ENCODE peak calls at places on chromosome 6, in four cellular contexts. One of them, this sample, is unnamed.

GRCh38 chr6:527989-528673 is 128.8 kb downstream of the HUS1B start:
- DNase-seq in H1: no peak
- DNase-seq in IMR-90: no peak
- DNase-seq in H9: no peak
- DNase-seq in this sample: no peak

GRCh38 chr6:52904562-52905279 is 4.8 kb downstream of the GSTA3 start:
- DNase-seq in H1: no peak
- DNase-seq in IMR-90: no peak
- DNase-seq in H9: peak; percentile 66
- DNase-seq in this sample: peak; percentile 86

GRCh38 chr6:136446579-136447182 is 103.5 kb downstream of the MAP7 start:
- DNase-seq in H1: no peak
- DNase-seq in IMR-90: peak; percentile 80
- DNase-seq in H9: no peak
- DNase-seq in this sample: no peak

GRCh38 chr6:6661684-6662083 is 73.2 kb downstream of the LY86 start:
- DNase-seq in H1: no peak
- DNase-seq in IMR-90: peak; percentile 8
- DNase-seq in H9: no peak
- DNase-seq in this sample: no peak

GRCh38 chr6:14721103-14721758 is 524.6 kb upstream of the JARID2 start:
- DNase-seq in H1: no peak
- DNase-seq in IMR-90: peak; percentile 49
- DNase-seq in H9: no peak
- DNase-seq in this sample: no peak

GRCh38 chr6:5172057-5172683 is 87.0 kb downstream of the PPP1R3G start:
- DNase-seq in H1: no peak
- DNase-seq in IMR-90: no peak
- DNase-seq in H9: no peak
- DNase-seq in this sample: no peak

GRCh38 chr6:142339969-142340368 is 38.2 kb downstream of the ADGRG6 start:
- DNase-seq in H1: no peak
- DNase-seq in IMR-90: no peak
- DNase-seq in H9: no peak
- DNase-seq in this sample: no peak

GRCh38 chr6:92110390-92110789 is 1309.0 kb downstream of the EPHA7 start:
- DNase-seq in H1: no peak
- DNase-seq in IMR-90: no peak
- DNase-seq in H9: no peak
- DNase-seq in this sample: no peak

GRCh38 chr6:100353276-100354015 is 111.3 kb downstream of the SIM1 start:
- DNase-seq in H1: no peak
- DNase-seq in IMR-90: peak; percentile 70
- DNase-seq in H9: no peak
- DNase-seq in this sample: no peak

GRCh38 chr6:38909020-38909730 is 139.4 kb upstream of the GLP1R start:
- DNase-seq in H1: no peak
- DNase-seq in IMR-90: no peak
- DNase-seq in H9: no peak
- DNase-seq in this sample: no peak
- H3K56ac ChIP-seq in H1: no peak overlapping the region
- H3K56ac ChIP-seq in IMR-90: no peak overlapping the region
- H3K56ac ChIP-seq in H9: no peak overlapping the region
- H3K56ac ChIP-seq in this sample: no peak overlapping the region

GRCh38 chr6:163226181-163226835 is 188.2 kb upstream of the QKI start:
- DNase-seq in H1: no peak
- DNase-seq in IMR-90: no peak
- DNase-seq in H9: no peak
- DNase-seq in this sample: peak; percentile 2
- H2AK5ac ChIP-seq in H1: no peak overlapping the region
- H2AK5ac ChIP-seq in IMR-90: no peak overlapping the region
- H2AK5ac ChIP-seq in H9: no peak overlapping the region
- H2AK5ac ChIP-seq in this sample: no peak overlapping the region

GRCh38 chr6:24646771-24647170 is 780 bp upstream of the KIAA0319 start:
- DNase-seq in H1: no peak
- DNase-seq in IMR-90: peak; percentile 12
- DNase-seq in H9: no peak
- DNase-seq in this sample: peak; percentile 27

GRCh38 chr6:24655229-24655628 is 9.2 kb upstream of the KIAA0319 start:
- DNase-seq in H1: no peak
- DNase-seq in IMR-90: no peak
- DNase-seq in H9: no peak
- DNase-seq in this sample: no peak

GRCh38 chr6:24644377-24644776 is 1.6 kb downstream of the KIAA0319 start:
- DNase-seq in H1: no peak
- DNase-seq in IMR-90: no peak
- DNase-seq in H9: no peak
- DNase-seq in this sample: no peak

GRCh38 chr6:24648276-24648675 is 2.3 kb upstream of the KIAA0319 start:
- DNase-seq in H1: no peak
- DNase-seq in IMR-90: no peak
- DNase-seq in H9: no peak
- DNase-seq in this sample: no peak

GRCh38 chr6:24650365-24650764 is 4.4 kb upstream of the KIAA0319 start:
- DNase-seq in H1: no peak
- DNase-seq in IMR-90: no peak
- DNase-seq in H9: no peak
- DNase-seq in this sample: no peak
- H3K56ac ChIP-seq in H1: no peak overlapping the region
- H3K56ac ChIP-seq in IMR-90: no peak overlapping the region
- H3K56ac ChIP-seq in H9: no peak overlapping the region
- H3K56ac ChIP-seq in this sample: no peak overlapping the region

DNA sequence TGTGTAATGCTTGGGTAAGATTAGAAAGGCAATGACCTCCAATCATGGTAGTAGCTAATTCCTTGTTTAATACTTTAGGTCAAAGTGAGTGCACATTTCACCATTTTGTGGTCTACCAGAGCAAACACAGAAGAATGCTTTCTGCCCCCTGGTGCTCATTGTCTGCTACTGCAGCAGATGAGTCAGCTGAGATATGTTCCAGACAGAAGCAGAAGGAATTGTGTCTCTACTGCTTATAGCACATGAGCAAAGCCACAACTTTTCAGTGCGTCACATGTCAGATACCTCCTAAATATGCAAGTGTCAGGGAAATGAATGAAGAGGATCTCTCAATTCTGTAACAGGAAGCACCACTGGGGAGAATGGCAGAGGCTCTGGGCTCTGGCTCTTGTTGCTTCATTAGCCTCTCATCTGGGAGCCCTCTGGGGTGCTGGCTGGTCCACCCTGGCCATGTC is 308.9 kb downstream of the ALDH8A1 start:
- DNase-seq in H1: peak; percentile 9
- DNase-seq in IMR-90: peak; percentile 95
- DNase-seq in H9: peak; percentile 68
- DNase-seq in this sample: peak; percentile 82
- H2AK5ac ChIP-seq in H1: no peak overlapping the region
- H2AK5ac ChIP-seq in IMR-90: peak overlapping the region; percentile 76
- H2AK5ac ChIP-seq in H9: no peak overlapping the region
- H2AK5ac ChIP-seq in this sample: no peak overlapping the region

GRCh38 chr6:95410168-95410567 is 167.2 kb upstream of the MANEA start:
- DNase-seq in H1: no peak
- DNase-seq in IMR-90: no peak
- DNase-seq in H9: no peak
- DNase-seq in this sample: no peak

GRCh38 chr6:95408111-95408510 is 169.2 kb upstream of the MANEA start:
- DNase-seq in H1: no peak
- DNase-seq in IMR-90: no peak
- DNase-seq in H9: no peak
- DNase-seq in this sample: no peak

GRCh38 chr6:95404777-95405176 is 172.6 kb upstream of the MANEA start:
- DNase-seq in H1: no peak
- DNase-seq in IMR-90: no peak
- DNase-seq in H9: no peak
- DNase-seq in this sample: no peak
- H3K56ac ChIP-seq in H1: no peak overlapping the region
- H3K56ac ChIP-seq in IMR-90: no peak overlapping the region
- H3K56ac ChIP-seq in H9: no peak overlapping the region
- H3K56ac ChIP-seq in this sample: no peak overlapping the region

DNA sequence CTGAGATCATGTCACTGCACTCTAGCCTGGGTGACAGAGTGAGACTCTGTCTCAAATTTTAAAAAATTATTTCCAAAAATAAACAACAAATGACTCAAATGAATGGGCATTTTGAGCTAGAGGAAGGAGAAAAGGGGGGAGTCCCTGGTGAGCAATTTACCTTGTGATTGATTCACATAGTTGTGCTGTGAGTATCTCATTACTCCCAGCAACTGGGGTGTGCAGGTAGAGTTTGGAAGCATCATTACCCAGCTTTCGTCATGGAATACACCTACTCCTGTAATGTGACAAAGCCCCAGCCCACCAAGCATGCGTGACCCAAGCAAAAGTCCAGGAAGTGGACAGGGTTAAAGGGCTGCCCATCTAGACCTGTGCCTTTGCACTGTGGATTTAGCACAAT is 6.0 kb upstream of the MUC22 start:
- DNase-seq in H1: no peak
- DNase-seq in IMR-90: no peak
- DNase-seq in H9: no peak
- DNase-seq in this sample: no peak
- H2AK5ac ChIP-seq in H1: no peak overlapping the region
- H2AK5ac ChIP-seq in IMR-90: no peak overlapping the region
- H2AK5ac ChIP-seq in H9: no peak overlapping the region
- H2AK5ac ChIP-seq in this sample: no peak overlapping the region